ENCODE peak calls at places on chromosomes 11 and 22, in four cellular contexts. One of them, this sample, is unnamed.

GRCh38 chr11:47357985-47358730 is 5.7 kb upstream of the MYBPC3 start:
- DNase-seq in activated naive CD4-positive, alpha-beta T cell treated with anti-CD3 and anti-CD28 coated beads, Interleukin-2, amount 50 U/mL, for 16 hours: no peak
- DNase-seq in KG1: no peak
- DNase-seq in SW480: no peak
- DNase-seq in this sample: no peak

GRCh38 chr11:2779981-2780849 is 80.4 kb upstream of the KCNQ1OT1 start:
- DNase-seq in KG1: no peak
- DNase-seq in activated naive CD4-positive, alpha-beta T cell treated with anti-CD3 and anti-CD28 coated beads, Interleukin-2, amount 50 U/mL, for 16 hours: no peak
- DNase-seq in SW480: no peak
- DNase-seq in this sample: no peak

GRCh38 chr11:95592455-95592854 is 197.1 kb downstream of the FAM76B start:
- DNase-seq in activated naive CD4-positive, alpha-beta T cell treated with anti-CD3 and anti-CD28 coated beads, Interleukin-2, amount 50 U/mL, for 16 hours: no peak
- DNase-seq in SW480: no peak
- DNase-seq in KG1: no peak
- DNase-seq in this sample: no peak

GRCh38 chr11:132402056-132402684 is 1031.8 kb downstream of the NTM start:
- DNase-seq in SW480: peak
- DNase-seq in activated naive CD4-positive, alpha-beta T cell treated with anti-CD3 and anti-CD28 coated beads, Interleukin-2, amount 50 U/mL, for 16 hours: no peak
- DNase-seq in KG1: no peak
- DNase-seq in this sample: no peak

GRCh38 chr11:65502274-65502851 is 3.5 kb downstream of the MALAT1 start:
- DNase-seq in SW480: peak
- DNase-seq in KG1: no peak
- DNase-seq in activated naive CD4-positive, alpha-beta T cell treated with anti-CD3 and anti-CD28 coated beads, Interleukin-2, amount 50 U/mL, for 16 hours: no peak
- DNase-seq in this sample: no peak

GRCh38 chr11:84243629-84244263 is 957.6 kb upstream of the CCDC90B start:
- DNase-seq in SW480: no peak
- DNase-seq in activated naive CD4-positive, alpha-beta T cell treated with anti-CD3 and anti-CD28 coated beads, Interleukin-2, amount 50 U/mL, for 16 hours: no peak
- DNase-seq in KG1: no peak
- DNase-seq in this sample: no peak

GRCh38 chr11:62611705-62612365 is 740 bp downstream of the EML3 start:
- DNase-seq in activated naive CD4-positive, alpha-beta T cell treated with anti-CD3 and anti-CD28 coated beads, Interleukin-2, amount 50 U/mL, for 16 hours: peak
- DNase-seq in KG1: peak
- DNase-seq in SW480: peak
- DNase-seq in this sample: no peak

GRCh38 chr11:128610765-128611617 is 23.6 kb upstream of the ETS1 start:
- DNase-seq in KG1: peak
- DNase-seq in SW480: no peak
- DNase-seq in activated naive CD4-positive, alpha-beta T cell treated with anti-CD3 and anti-CD28 coated beads, Interleukin-2, amount 50 U/mL, for 16 hours: peak
- DNase-seq in this sample: peak

GRCh38 chr22:20027966-20028854 is 7.3 kb downstream of the TANGO2 start:
- DNase-seq in activated naive CD4-positive, alpha-beta T cell treated with anti-CD3 and anti-CD28 coated beads, Interleukin-2, amount 50 U/mL, for 16 hours: no peak
- DNase-seq in KG1: no peak
- DNase-seq in SW480: no peak
- DNase-seq in this sample: no peak

GRCh38 chr11:118998822-118999221 is 884 bp downstream of the CENATAC start:
- DNase-seq in activated naive CD4-positive, alpha-beta T cell treated with anti-CD3 and anti-CD28 coated beads, Interleukin-2, amount 50 U/mL, for 16 hours: no peak
- DNase-seq in KG1: no peak
- DNase-seq in SW480: peak
- DNase-seq in this sample: no peak

GRCh38 chr22:44088976-44089570 is 65.0 kb downstream of the PARVB start:
- DNase-seq in KG1: no peak
- DNase-seq in SW480: no peak
- DNase-seq in activated naive CD4-positive, alpha-beta T cell treated with anti-CD3 and anti-CD28 coated beads, Interleukin-2, amount 50 U/mL, for 16 hours: no peak
- DNase-seq in this sample: no peak